ENCODE peak calls at places on chromosomes 3 and 15, in six cellular contexts. One of them, this sample, is unnamed.

GRCh38 chr3:16841906-16842709 is 42.6 kb upstream of the PLCL2 start:
- DNase-seq in NB4: peak
- DNase-seq in HepG2: no peak
- DNase-seq in K562: no peak
- DNase-seq in GM12878: peak
- DNase-seq in endothelial cell of umbilical vein: no peak
- DNase-seq in this sample: no peak

GRCh38 chr3:36663666-36664291 is 100.6 kb downstream of the DCLK3 start:
- DNase-seq in endothelial cell of umbilical vein: no peak
- DNase-seq in K562: no peak
- DNase-seq in NB4: no peak
- DNase-seq in GM12878: no peak
- DNase-seq in HepG2: no peak
- DNase-seq in this sample: no peak

GRCh38 chr3:193400304-193400703 is 21.8 kb upstream of the ATP13A5 start:
- DNase-seq in NB4: no peak
- DNase-seq in K562: no peak
- DNase-seq in GM12878: no peak
- DNase-seq in HepG2: no peak
- DNase-seq in endothelial cell of umbilical vein: no peak
- DNase-seq in this sample: no peak

GRCh38 chr3:142273501-142273900 is 48.1 kb upstream of the GK5 start:
- DNase-seq in endothelial cell of umbilical vein: no peak
- DNase-seq in GM12878: no peak
- DNase-seq in K562: no peak
- DNase-seq in HepG2: no peak
- DNase-seq in NB4: no peak
- DNase-seq in this sample: no peak

GRCh38 chr3:177795866-177796265 is 598.6 kb upstream of the TBL1XR1 start:
- DNase-seq in NB4: no peak
- DNase-seq in HepG2: no peak
- DNase-seq in GM12878: no peak
- DNase-seq in endothelial cell of umbilical vein: no peak
- DNase-seq in K562: no peak
- DNase-seq in this sample: no peak

GRCh38 chr3:55159711-55160110 is 231.9 kb upstream of the LRTM1 start:
- DNase-seq in K562: no peak
- DNase-seq in HepG2: no peak
- DNase-seq in NB4: no peak
- DNase-seq in GM12878: no peak
- DNase-seq in endothelial cell of umbilical vein: no peak
- DNase-seq in this sample: no peak

GRCh38 chr3:196454935-196455334 is 22.7 kb upstream of the UBXN7 start:
- DNase-seq in GM12878: no peak
- DNase-seq in K562: no peak
- DNase-seq in NB4: no peak
- DNase-seq in HepG2: no peak
- DNase-seq in endothelial cell of umbilical vein: no peak
- DNase-seq in this sample: no peak

GRCh38 chr15:66704019-66704782 is 2.2 kb downstream of the SMAD6 start:
- DNase-seq in endothelial cell of umbilical vein: no peak
- DNase-seq in HepG2: no peak
- DNase-seq in NB4: peak
- DNase-seq in GM12878: no peak
- DNase-seq in K562: no peak
- DNase-seq in this sample: no peak

GRCh38 chr15:45378149-45378912 is at the start of gene GATM:
- DNase-seq in GM12878: peak
- DNase-seq in K562: no peak
- DNase-seq in HepG2: no peak
- DNase-seq in endothelial cell of umbilical vein: peak
- DNase-seq in NB4: peak
- DNase-seq in this sample: peak

GRCh38 chr15:25797511-25798206 is 65.5 kb downstream of the ATP10A start:
- DNase-seq in HepG2: no peak
- DNase-seq in NB4: no peak
- DNase-seq in K562: no peak
- DNase-seq in GM12878: no peak
- DNase-seq in endothelial cell of umbilical vein: no peak
- DNase-seq in this sample: no peak

GRCh38 chr3:196941846-196942225 is 492 bp downstream of the NCBP2 start:
- DNase-seq in GM12878: no peak
- DNase-seq in HepG2: no peak
- DNase-seq in endothelial cell of umbilical vein: no peak
- DNase-seq in K562: peak
- DNase-seq in NB4: peak
- DNase-seq in this sample: peak

GRCh38 chr15:69499521-69500201 is 47.0 kb downstream of the RPLP1 start:
- DNase-seq in HepG2: no peak
- DNase-seq in GM12878: no peak
- DNase-seq in NB4: no peak
- DNase-seq in endothelial cell of umbilical vein: no peak
- DNase-seq in K562: no peak
- DNase-seq in this sample: no peak

GRCh38 chr15:67006089-67007065 is 59.0 kb upstream of the SMAD3 start:
- DNase-seq in K562: no peak
- DNase-seq in HepG2: no peak
- DNase-seq in endothelial cell of umbilical vein: peak
- DNase-seq in GM12878: no peak
- DNase-seq in NB4: peak
- DNase-seq in this sample: no peak

GRCh38 chr15:51448592-51449494 is 107.4 kb downstream of the GLDN start:
- DNase-seq in HepG2: no peak
- DNase-seq in endothelial cell of umbilical vein: no peak
- DNase-seq in K562: no peak
- DNase-seq in NB4: peak
- DNase-seq in GM12878: no peak
- DNase-seq in this sample: no peak

GRCh38 chr3:9795212-9795611 is 2.3 kb downstream of the ARPC4 start:
- DNase-seq in endothelial cell of umbilical vein: no peak
- DNase-seq in K562: no peak
- DNase-seq in GM12878: peak
- DNase-seq in HepG2: no peak
- DNase-seq in NB4: peak
- DNase-seq in this sample: no peak

GRCh38 chr3:157282261-157283191 is 122.6 kb upstream of the CCNL1 start:
- DNase-seq in endothelial cell of umbilical vein: peak
- DNase-seq in HepG2: no peak
- DNase-seq in NB4: no peak
- DNase-seq in GM12878: no peak
- DNase-seq in K562: no peak
- DNase-seq in this sample: no peak

GRCh38 chr3:170641510-170642236 is 55.8 kb upstream of the SLC7A14 start:
- DNase-seq in GM12878: no peak
- DNase-seq in K562: no peak
- DNase-seq in NB4: peak
- DNase-seq in HepG2: no peak
- DNase-seq in endothelial cell of umbilical vein: no peak
- DNase-seq in this sample: no peak

GRCh38 chr15:68821898-68822380 is 1.2 kb upstream of the ANP32A start:
- DNase-seq in GM12878: no peak
- DNase-seq in endothelial cell of umbilical vein: peak
- DNase-seq in K562: no peak
- DNase-seq in HepG2: peak
- DNase-seq in NB4: peak
- DNase-seq in this sample: no peak

GRCh38 chr3:36512561-36512960 is 132.3 kb downstream of the STAC start:
- DNase-seq in GM12878: no peak
- DNase-seq in K562: no peak
- DNase-seq in HepG2: no peak
- DNase-seq in endothelial cell of umbilical vein: no peak
- DNase-seq in NB4: no peak
- DNase-seq in this sample: no peak

DNA sequence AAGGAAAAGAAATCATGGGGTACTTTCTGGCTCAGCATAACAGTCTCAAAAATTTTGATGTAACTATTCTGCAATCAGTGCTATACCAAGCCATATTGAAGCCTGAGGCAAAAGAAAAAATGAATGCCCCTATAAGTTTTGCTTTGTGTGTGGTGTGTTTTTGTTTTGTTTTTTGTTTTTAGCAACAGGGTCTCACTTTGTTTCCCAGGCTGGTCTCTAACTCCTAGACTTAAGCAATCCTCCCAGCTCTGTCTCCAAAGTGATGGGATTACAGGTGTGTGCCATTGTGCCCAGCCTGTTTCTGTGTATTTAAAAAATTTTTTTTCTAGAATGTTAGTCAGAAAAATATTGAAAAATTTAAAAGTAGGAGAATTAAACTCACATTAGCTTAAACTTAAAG is 93.2 kb downstream of the ZNF280D start:
- DNase-seq in GM12878: no peak
- DNase-seq in K562: no peak
- DNase-seq in endothelial cell of umbilical vein: no peak
- DNase-seq in NB4: no peak
- DNase-seq in HepG2: no peak
- DNase-seq in this sample: no peak
- TF ChIP-seq MYC in GM12878: no peak
- TF ChIP-seq MYC in K562: no peak
- TF ChIP-seq MYC in endothelial cell of umbilical vein: no peak
- TF ChIP-seq MYC in NB4: no peak
- TF ChIP-seq MYC in HepG2: no peak
- TF ChIP-seq MYC in this sample: no peak

DNA sequence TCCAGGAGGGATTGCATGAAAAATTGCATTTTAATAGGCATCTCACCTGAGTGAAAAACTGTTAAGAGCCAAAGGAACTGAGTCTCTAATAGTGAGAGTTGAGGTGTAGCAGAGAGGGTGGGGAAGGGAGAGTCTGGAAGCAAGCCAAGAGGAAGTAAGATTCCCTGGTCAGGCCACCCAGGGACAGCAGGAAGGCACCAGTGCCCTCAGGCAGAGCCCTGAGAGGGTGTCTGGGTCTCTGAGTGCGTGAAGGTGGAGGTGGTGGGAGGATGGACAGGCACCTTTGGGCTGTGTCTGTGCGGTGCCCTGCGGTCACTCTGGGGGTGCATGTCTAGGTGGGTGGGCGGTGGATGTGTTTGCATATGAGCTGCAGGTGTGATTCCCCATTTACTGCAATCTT is 300.4 kb upstream of the ROPN1 start:
- DNase-seq in GM12878: no peak
- DNase-seq in K562: no peak
- DNase-seq in endothelial cell of umbilical vein: no peak
- DNase-seq in NB4: no peak
- DNase-seq in HepG2: no peak
- DNase-seq in this sample: peak
- TF ChIP-seq MYC in GM12878: no peak
- TF ChIP-seq MYC in K562: no peak
- TF ChIP-seq MYC in endothelial cell of umbilical vein: no peak
- TF ChIP-seq MYC in NB4: no peak
- TF ChIP-seq MYC in HepG2: no peak
- TF ChIP-seq MYC in this sample: no peak

DNA sequence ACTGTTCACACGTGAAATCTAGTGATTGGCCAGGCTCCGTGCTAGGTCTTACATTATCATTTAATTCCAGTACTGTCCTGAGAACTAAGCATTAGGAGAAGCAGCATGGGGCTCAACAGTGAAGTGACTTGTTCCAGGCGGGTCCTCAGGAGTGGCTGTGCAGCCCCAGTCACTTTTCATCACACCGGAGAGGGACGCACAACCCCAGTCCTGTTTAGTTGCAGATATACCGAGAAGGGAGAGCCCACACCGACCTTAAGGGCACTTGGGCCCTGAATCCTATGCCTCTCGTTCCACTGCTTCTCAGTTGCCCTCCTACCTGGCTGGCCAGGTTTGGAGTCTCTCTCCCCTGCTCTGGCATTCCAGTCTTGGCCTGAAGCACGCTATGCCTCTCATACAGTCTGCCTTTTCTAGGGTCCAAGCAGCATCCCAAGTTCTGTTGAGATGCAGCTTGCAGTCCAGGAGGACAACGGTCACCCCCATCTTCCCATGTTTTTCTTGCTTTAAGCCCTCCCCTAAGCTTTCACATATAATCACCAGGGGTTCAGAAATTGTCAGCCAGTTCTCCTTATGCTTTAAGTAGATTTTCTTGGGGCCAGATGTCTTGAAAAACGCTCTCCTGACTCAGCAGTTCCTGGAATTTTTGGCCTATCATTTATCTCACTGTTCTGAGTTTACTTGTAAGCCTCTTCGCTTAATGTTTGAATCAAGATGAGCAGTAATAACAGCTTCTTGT is 10.1 kb downstream of the FAM131A start:
- DNase-seq in HepG2: no peak
- DNase-seq in endothelial cell of umbilical vein: no peak
- DNase-seq in GM12878: no peak
- DNase-seq in NB4: no peak
- DNase-seq in K562: peak
- DNase-seq in this sample: no peak
- TF ChIP-seq MYC in HepG2: no peak
- TF ChIP-seq MYC in endothelial cell of umbilical vein: no peak
- TF ChIP-seq MYC in GM12878: no peak
- TF ChIP-seq MYC in NB4: no peak
- TF ChIP-seq MYC in K562: no peak
- TF ChIP-seq MYC in this sample: no peak

DNA sequence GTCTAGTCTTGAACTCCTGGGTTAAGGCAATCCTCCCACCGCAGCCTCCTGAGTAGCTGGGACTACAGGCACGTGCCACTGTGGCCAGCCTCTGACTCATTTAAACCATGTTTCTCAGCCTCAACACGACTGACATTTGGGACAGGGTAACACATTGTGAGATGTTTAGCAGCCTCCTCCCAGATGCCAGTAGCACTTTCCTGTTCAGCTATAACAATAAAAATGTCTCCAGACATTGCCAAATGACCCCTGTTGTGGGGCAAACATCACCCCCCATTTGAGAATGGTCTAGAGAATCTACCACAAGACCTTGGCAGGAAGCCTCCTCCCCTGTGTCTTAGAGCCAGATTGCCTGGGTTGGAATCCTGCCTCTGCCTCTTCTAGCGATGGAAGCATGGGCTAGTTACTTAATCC is 8.4 kb downstream of the TMEM40 start:
- DNase-seq in NB4: peak
- DNase-seq in GM12878: peak
- DNase-seq in endothelial cell of umbilical vein: peak
- DNase-seq in HepG2: no peak
- DNase-seq in K562: no peak
- DNase-seq in this sample: no peak
- TF ChIP-seq MYC in NB4: no peak
- TF ChIP-seq MYC in GM12878: no peak
- TF ChIP-seq MYC in endothelial cell of umbilical vein: no peak
- TF ChIP-seq MYC in HepG2: no peak
- TF ChIP-seq MYC in K562: no peak
- TF ChIP-seq MYC in this sample: no peak

DNA sequence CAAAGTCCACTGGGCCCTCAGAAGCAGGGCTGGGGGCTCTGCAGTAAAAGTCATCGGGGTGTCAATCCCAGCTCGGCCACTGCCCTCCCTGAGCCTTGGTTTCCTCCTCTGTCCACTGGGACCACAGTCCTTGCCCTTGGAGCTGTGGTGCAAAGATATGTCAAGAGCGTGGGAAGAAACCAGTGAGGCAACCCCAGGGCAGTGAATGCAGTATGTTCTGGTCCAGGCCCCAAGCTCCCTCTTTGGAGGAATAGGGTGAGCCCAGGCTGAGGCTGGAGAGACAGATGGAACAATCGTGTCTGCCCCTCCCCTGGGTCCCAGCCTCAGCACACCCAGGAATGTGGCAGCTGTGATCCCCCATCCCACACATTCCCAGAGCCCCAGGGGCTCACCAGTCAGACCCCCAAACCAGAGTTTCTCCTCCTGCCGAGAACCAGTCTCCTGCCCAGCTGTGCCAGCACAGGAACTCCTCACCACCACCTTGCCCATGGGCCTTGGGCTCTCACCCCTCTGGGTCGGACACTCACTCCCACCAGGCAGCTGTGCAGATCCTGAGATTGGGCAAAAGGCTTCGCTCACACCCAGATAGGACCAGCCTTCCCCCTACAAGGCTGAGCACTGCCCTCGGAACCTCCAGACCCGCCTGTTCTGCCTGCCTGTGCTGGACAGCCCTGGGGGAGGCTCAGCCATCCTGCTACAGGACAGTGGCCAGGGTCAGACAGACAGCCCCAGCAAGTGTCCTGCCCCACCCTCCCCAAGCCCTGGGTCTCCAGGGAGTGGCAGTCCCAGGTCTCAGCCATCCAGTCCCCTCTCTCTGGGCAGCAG is 546 bp downstream of the GRIP2 start:
- DNase-seq in HepG2: no peak
- DNase-seq in endothelial cell of umbilical vein: no peak
- DNase-seq in GM12878: no peak
- DNase-seq in NB4: no peak
- DNase-seq in K562: no peak
- DNase-seq in this sample: no peak
- TF ChIP-seq MYC in HepG2: no peak
- TF ChIP-seq MYC in endothelial cell of umbilical vein: no peak
- TF ChIP-seq MYC in GM12878: no peak
- TF ChIP-seq MYC in NB4: no peak
- TF ChIP-seq MYC in K562: no peak
- TF ChIP-seq MYC in this sample: no peak